ENCODE peak calls at places on chromosomes 2 and 18, in four cellular contexts. One of them, this sample, is unnamed.

GRCh38 chr2:204731996-204732395 is 186.7 kb downstream of the PARD3B start:
- DNase-seq in OCI-LY7: no peak
- DNase-seq in GM04504: no peak
- DNase-seq in NCI-H187: no peak
- DNase-seq in this sample: no peak

GRCh38 chr2:120654383-120655134 is 81.1 kb upstream of the GLI2 start:
- DNase-seq in OCI-LY7: no peak
- DNase-seq in GM04504: no peak
- DNase-seq in NCI-H187: no peak
- DNase-seq in this sample: no peak

GRCh38 chr18:32439802-32440201 is 30.9 kb downstream of the GAREM1 start:
- DNase-seq in OCI-LY7: peak
- DNase-seq in GM04504: no peak
- DNase-seq in NCI-H187: no peak
- DNase-seq in this sample: no peak

GRCh38 chr2:197198890-197199289 is 111.7 kb downstream of the ANKRD44 start:
- DNase-seq in OCI-LY7: peak
- DNase-seq in GM04504: no peak
- DNase-seq in NCI-H187: no peak
- DNase-seq in this sample: no peak

GRCh38 chr2:219418570-219419189 is 503 bp downstream of the DES start:
- DNase-seq in OCI-LY7: no peak
- DNase-seq in GM04504: no peak
- DNase-seq in NCI-H187: no peak
- DNase-seq in this sample: no peak

GRCh38 chr2:61585383-61585782 is 47.2 kb upstream of the XPO1 start:
- DNase-seq in OCI-LY7: no peak
- DNase-seq in GM04504: no peak
- DNase-seq in NCI-H187: no peak
- DNase-seq in this sample: no peak

GRCh38 chr18:14974576-14974975 is 226.6 kb downstream of the ANKRD30B start:
- DNase-seq in OCI-LY7: no peak
- DNase-seq in GM04504: no peak
- DNase-seq in NCI-H187: no peak
- DNase-seq in this sample: no peak

GRCh38 chr2:12714391-12715221 is 2.1 kb upstream of the TRIB2 start:
- DNase-seq in OCI-LY7: no peak
- DNase-seq in GM04504: no peak
- DNase-seq in NCI-H187: no peak
- DNase-seq in this sample: peak

GRCh38 chr2:24874025-24874424 is 46.0 kb downstream of the ADCY3 start:
- DNase-seq in OCI-LY7: no peak
- DNase-seq in GM04504: no peak
- DNase-seq in NCI-H187: no peak
- DNase-seq in this sample: no peak

GRCh38 chr2:20641123-20641985 is 9.5 kb downstream of the HS1BP3 start:
- DNase-seq in OCI-LY7: no peak
- DNase-seq in GM04504: no peak
- DNase-seq in NCI-H187: no peak
- DNase-seq in this sample: no peak

GRCh38 chr2:151878655-151879563 is 50.7 kb upstream of the ARL5A start:
- DNase-seq in OCI-LY7: peak
- DNase-seq in GM04504: no peak
- DNase-seq in NCI-H187: no peak
- DNase-seq in this sample: no peak

GRCh38 chr2:189407161-189407943 is 33.9 kb upstream of the WDR75 start:
- DNase-seq in OCI-LY7: no peak
- DNase-seq in GM04504: peak
- DNase-seq in NCI-H187: no peak
- DNase-seq in this sample: peak

GRCh38 chr2:238773472-238773871 is 74.4 kb upstream of the TWIST2 start:
- DNase-seq in OCI-LY7: no peak
- DNase-seq in GM04504: no peak
- DNase-seq in NCI-H187: no peak
- DNase-seq in this sample: no peak

GRCh38 chr18:48172226-48173006 is 236.8 kb downstream of the ZBTB7C start:
- DNase-seq in OCI-LY7: no peak
- DNase-seq in GM04504: no peak
- DNase-seq in NCI-H187: no peak
- DNase-seq in this sample: no peak

GRCh38 chr18:45777393-45777792 is 48.1 kb upstream of the SIGLEC15 start:
- DNase-seq in OCI-LY7: no peak
- DNase-seq in GM04504: peak
- DNase-seq in NCI-H187: no peak
- DNase-seq in this sample: peak

GRCh38 chr18:12628706-12629702 is 28.9 kb downstream of the SPIRE1 start:
- DNase-seq in OCI-LY7: no peak
- DNase-seq in GM04504: no peak
- DNase-seq in NCI-H187: no peak
- DNase-seq in this sample: no peak

GRCh38 chr2:230423851-230424458 is 8.0 kb downstream of the SP100 start:
- DNase-seq in OCI-LY7: no peak
- DNase-seq in GM04504: no peak
- DNase-seq in NCI-H187: no peak
- DNase-seq in this sample: no peak

GRCh38 chr2:174180165-174180724 is 68.1 kb downstream of the OLA1 start:
- DNase-seq in OCI-LY7: no peak
- DNase-seq in GM04504: no peak
- DNase-seq in NCI-H187: no peak
- DNase-seq in this sample: no peak

GRCh38 chr2:8481463-8482009 is 200.3 kb upstream of the ID2 start:
- DNase-seq in OCI-LY7: peak
- DNase-seq in GM04504: no peak
- DNase-seq in NCI-H187: no peak
- DNase-seq in this sample: no peak

GRCh38 chr2:148959745-148960144 is 78.8 kb upstream of the LYPD6B start:
- DNase-seq in OCI-LY7: no peak
- DNase-seq in GM04504: no peak
- DNase-seq in NCI-H187: no peak
- DNase-seq in this sample: no peak

GRCh38 chr18:8313043-8313442 is 296.2 kb upstream of the RAB12 start:
- DNase-seq in OCI-LY7: no peak
- DNase-seq in GM04504: no peak
- DNase-seq in NCI-H187: no peak
- DNase-seq in this sample: no peak

GRCh38 chr2:190121971-190122370 is 59.4 kb upstream of the MSTN start:
- DNase-seq in OCI-LY7: peak
- DNase-seq in GM04504: no peak
- DNase-seq in NCI-H187: no peak
- DNase-seq in this sample: no peak

GRCh38 chr2:10792660-10793400 is 19.8 kb downstream of the PDIA6 start:
- DNase-seq in OCI-LY7: no peak
- DNase-seq in GM04504: no peak
- DNase-seq in NCI-H187: no peak
- DNase-seq in this sample: no peak

GRCh38 chr2:130836501-130837174 is at the start of gene ARHGEF4:
- DNase-seq in OCI-LY7: peak
- DNase-seq in GM04504: no peak
- DNase-seq in NCI-H187: peak
- DNase-seq in this sample: no peak

GRCh38 chr18:12811191-12811950 is 72.7 kb downstream of the PTPN2 start:
- DNase-seq in OCI-LY7: no peak
- DNase-seq in GM04504: no peak
- DNase-seq in NCI-H187: no peak
- DNase-seq in this sample: no peak

GRCh38 chr2:46779447-46779941 is 136.1 kb downstream of the MCFD2 start:
- DNase-seq in OCI-LY7: no peak
- DNase-seq in GM04504: no peak
- DNase-seq in NCI-H187: no peak
- DNase-seq in this sample: no peak

This sample was measured in amniotic stem cell.